ENCODE peak calls at places on chromosomes 4 and X, in seven cellular contexts. N is stomach, V is breast epithelium, M is transverse colon, G is GM12892, X is suprapubic skin, K is spleen. I is an unnamed sample.

GRCh38 chr4:104501290-104501689 is 6.6 kb upstream of the CXXC4 start:
- DNase-seq in N (no peak), V (no peak), M (no peak), K (no peak), X (no peak), G (no peak), I (no peak)

GRCh38 chrX:331145-331771 is 12.7 kb upstream of the GTPBP6 start:
- DNase-seq in X (peak; percentile 42), M (no peak), G (no peak), K (peak; percentile 79), V (no peak), N (no peak), I (no peak)

GRCh38 chrX:41822917-41823316 is 98.9 kb downstream of the GPR82 start:
- DNase-seq in M (no peak), N (no peak), G (no peak), X (no peak), K (no peak), V (no peak), I (no peak)

GRCh38 chrX:151870603-151871002 is 42.1 kb upstream of the MAGEA4 start:
- DNase-seq in G (no peak), N (no peak), X (no peak), K (no peak), V (no peak), M (no peak), I (no peak)

GRCh38 chr4:105990933-105991332 is 95.7 kb downstream of the NPNT start:
- DNase-seq in N (peak; percentile 43), V (peak; percentile 91), K (peak; percentile 85), M (peak; percentile 41), G (no peak), X (peak; percentile 72), I (no peak)

GRCh38 chrX:9644335-9644734 is 121.3 kb downstream of the GPR143 start:
- DNase-seq in V (no peak), M (no peak), K (no peak), G (no peak), N (no peak), X (no peak), I (no peak)

GRCh38 chr4:143382539-143382938 is 45.9 kb downstream of the GAB1 start:
- DNase-seq in X (no peak), K (no peak), G (no peak), M (no peak), N (no peak), V (no peak), I (no peak)

GRCh38 chr4:164136181-164136616 is 617.7 kb upstream of the SMIM31 start:
- DNase-seq in X (no peak), N (no peak), K (no peak), G (no peak), V (no peak), M (no peak), I (no peak)

GRCh38 chr4:3339566-3339965 is 46.7 kb downstream of the RGS12 start:
- DNase-seq in G (no peak), M (no peak), X (no peak), V (no peak), N (no peak), K (no peak), I (no peak)

GRCh38 chr4:19678763-19679162 is 572.9 kb upstream of the SLIT2 start:
- DNase-seq in G (no peak), K (no peak), V (no peak), M (no peak), N (no peak), X (no peak), I (no peak)

GRCh38 chr4:182741054-182741453 is 176.1 kb downstream of the DCTD start:
- DNase-seq in M (no peak), K (no peak), V (no peak), G (no peak), X (no peak), N (no peak), I (no peak)

GRCh38 chr4:684611-685010 is 4.3 kb downstream of the SLC49A3 start:
- DNase-seq in M (no peak), V (no peak), N (no peak), K (peak; percentile 76), G (no peak), X (no peak), I (no peak)

GRCh38 chrX:41386222-41386990 is 52.4 kb downstream of the DDX3X start:
- DNase-seq in G (no peak), V (no peak), K (no peak), N (no peak), M (no peak), X (no peak), I (no peak)

GRCh38 chrX:155774387-155774786 is 106.8 kb upstream of the VAMP7 start:
- DNase-seq in N (no peak), V (no peak), G (no peak), M (no peak), K (no peak), X (no peak), I (no peak)

GRCh38 chrX:130502023-130502570 is 100.3 kb downstream of the RBMX2 start:
- DNase-seq in N (no peak), G (no peak), K (no peak), V (no peak), M (no peak), X (no peak), I (no peak)

GRCh38 chr4:59973496-59973895 is 1226.6 kb upstream of the ADGRL3 start:
- DNase-seq in K (no peak), V (no peak), M (no peak), X (no peak), G (no peak), N (no peak), I (no peak)

GRCh38 chrX:66698273-66699204 is 59.7 kb upstream of the EDA2R start:
- DNase-seq in N (no peak), M (no peak), K (no peak), V (no peak), X (no peak), G (no peak), I (no peak)

GRCh38 chr4:132557660-132558059 is 591.4 kb upstream of the PCDH10 start:
- DNase-seq in G (no peak), N (no peak), V (no peak), M (no peak), K (no peak), X (no peak), I (no peak)

GRCh38 chr4:147488551-147488950 is 7.7 kb downstream of the EDNRA start:
- DNase-seq in X (no peak), V (no peak), M (no peak), K (no peak), G (no peak), N (no peak), I (no peak)

GRCh38 chr4:32519060-32519459 is 1798.9 kb downstream of the PCDH7 start:
- DNase-seq in V (no peak), X (no peak), G (no peak), N (no peak), M (no peak), K (no peak), I (no peak)

GRCh38 chrX:103211012-103211715 is 3.7 kb upstream of the BEX4 start:
- DNase-seq in N (peak; percentile 44), G (no peak), M (peak; percentile 38), K (no peak), V (peak; percentile 50), X (no peak), I (no peak)

GRCh38 chrX:17046478-17047097 is 100.1 kb downstream of the REPS2 start:
- DNase-seq in M (peak; percentile 67), G (peak; percentile 5), K (no peak), V (no peak), X (peak; percentile 66), N (peak; percentile 73), I (peak; percentile 5)

GRCh38 chrX:12065251-12065650 is 73.0 kb upstream of the FRMPD4 start:
- DNase-seq in X (no peak), V (no peak), N (no peak), K (no peak), G (no peak), M (no peak), I (no peak)

GRCh38 chr4:78544681-78545080 is 6.9 kb upstream of the ANXA3 start:
- DNase-seq in G (no peak), X (no peak), V (no peak), K (no peak), N (no peak), M (no peak), I (no peak)

GRCh38 chr4:106351016-106351415 is 17.6 kb downstream of the GIMD1 start:
- DNase-seq in G (no peak), N (no peak), M (no peak), K (no peak), V (no peak), X (no peak), I (no peak)

GRCh38 chrX:11474576-11474975 is 181.4 kb downstream of the AMELX start:
- DNase-seq in N (no peak), V (no peak), K (no peak), M (no peak), G (no peak), X (no peak), I (no peak)

GRCh38 chrX:13473666-13474516 is 95.5 kb upstream of the EGFL6 start:
- DNase-seq in G (no peak), V (no peak), K (no peak), N (no peak), X (no peak), M (no peak), I (no peak)

GRCh38 chr4:113447695-113448265 is 313.8 kb downstream of the CAMK2D start:
- DNase-seq in X (no peak), N (no peak), G (no peak), V (no peak), K (no peak), M (no peak), I (no peak)
- TF ChIP-seq POLR2AphosphoS5 in X (no peak), N (peak; percentile 38), G (no peak), V (no peak), K (no peak), M (peak; percentile 8), I (no peak)

DNA sequence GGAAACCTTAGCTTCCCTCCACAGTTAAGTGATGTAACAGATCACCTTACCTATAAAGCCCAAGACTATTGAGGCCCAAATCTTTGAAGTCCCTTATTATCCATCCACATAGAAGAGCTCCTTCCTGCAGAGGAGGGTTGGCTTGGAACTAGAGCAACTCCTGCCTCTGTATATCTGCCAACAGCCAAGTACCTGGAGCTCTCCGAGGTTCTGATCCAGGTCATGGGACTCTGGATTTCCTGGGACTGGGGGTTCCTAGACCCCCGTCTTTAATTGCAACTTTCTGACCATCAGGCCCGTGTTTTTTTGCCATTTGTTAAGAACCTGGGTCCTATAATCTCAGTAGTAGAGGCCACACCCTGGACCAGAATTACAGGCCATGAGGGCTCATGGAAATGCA is 136.3 kb downstream of the SH3KBP1 start:
- DNase-seq in V (no peak), G (no peak), K (no peak), M (no peak), N (no peak), X (no peak), I (no peak)
- TF ChIP-seq POLR2A in V (no peak), G (no peak), K (no peak), M (no peak), N (no peak), X (no peak), I (no peak)

GRCh38 chr4:26140150-26140898 is 180.5 kb upstream of the RBPJ start:
- DNase-seq in N (no peak), M (peak; percentile 22), X (no peak), V (no peak), K (no peak), G (no peak), I (no peak)
- TF ChIP-seq POLR2AphosphoS5 in N (no peak), M (peak; percentile 63), X (no peak), V (no peak), K (no peak), G (no peak), I (no peak)

DNA sequence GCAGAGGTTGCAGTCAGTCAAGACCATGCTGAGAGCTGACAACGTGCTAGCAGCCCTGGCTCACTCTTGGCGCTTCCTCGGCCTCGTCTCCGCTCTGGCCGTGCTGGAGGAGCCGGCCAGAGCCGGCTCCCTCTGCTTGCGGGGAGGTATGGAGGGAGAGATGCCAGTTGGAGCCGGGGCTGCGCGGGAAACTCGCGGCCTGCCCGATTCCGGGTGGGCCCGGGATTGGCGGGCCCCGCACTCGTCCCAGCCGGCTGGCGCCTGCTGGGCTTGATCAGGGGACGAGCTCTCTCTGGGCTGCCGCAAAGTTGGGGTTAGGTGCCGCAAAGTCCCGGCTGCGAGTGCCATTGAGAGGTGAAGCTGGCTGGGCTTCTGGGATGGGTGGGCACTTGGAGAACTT is 27.8 kb upstream of the SHISA3 start:
- DNase-seq in V (no peak), N (no peak), G (no peak), K (no peak), X (no peak), M (no peak), I (no peak)
- TF ChIP-seq POLR2A in V (no peak), N (no peak), G (no peak), K (no peak), X (no peak), M (no peak), I (no peak)

I was measured in GM12891.